ENCODE peak calls at places on chromosome 13, in ten cellular contexts. J is T-helper 9 cell; Z is anterior cingulate cortex; G is GM18507; K is tibial nerve; S is stimulated activated CD8-positive, alpha-beta memory T cell treated with anti-CD3 and anti-CD28 coated beads, Interleukin-12 subunit alpha, Interleukin-12 subunit beta, amount 100 ng/mL, for 4 hours; R is NAMALWA; N is adrenal gland; V is NCI-H187; L is stimulated activated effector memory CD8-positive, alpha-beta T cell treated with anti-CD3 and anti-CD28 coated beads, Interleukin-12 subunit alpha, Interleukin-12 subunit beta, amount 100 ng/mL, for 72 hours. O is an unnamed sample.

GRCh38 chr13:29903524-29903923 is 53.1 kb upstream of the UBL3 start:
- DNase-seq in J (no peak), Z (no peak), G (no peak), K (no peak), S (no peak), R (no peak), N (no peak), V (no peak), L (no peak), O (no peak)

GRCh38 chr13:45691667-45692066 is 10.5 kb upstream of the CBY2 start:
- DNase-seq in J (no peak), Z (no peak), G (no peak), K (no peak), S (no peak), R (no peak), N (no peak), V (no peak), L (no peak), O (no peak)

GRCh38 chr13:40762849-40763248 is 8.1 kb downstream of the MRPS31 start:
- DNase-seq in J (no peak), Z (no peak), G (no peak), K (no peak), S (no peak), R (no peak), N (no peak), V (no peak), L (no peak), O (no peak)

GRCh38 chr13:30165791-30166190 is 141.6 kb downstream of the KATNAL1 start:
- DNase-seq in J (no peak), Z (no peak), G (no peak), K (peak; percentile 20), S (no peak), R (no peak), N (no peak), V (no peak), L (no peak), O (no peak)

GRCh38 chr13:75934889-75935288 is 298.8 kb downstream of the LMO7 start:
- DNase-seq in J (no peak), Z (no peak), G (no peak), K (no peak), S (no peak), R (no peak), N (no peak), V (no peak), L (no peak), O (no peak)

GRCh38 chr13:48838193-48839000 is 137.3 kb upstream of the FNDC3A start:
- DNase-seq in J (no peak), Z (no peak), G (no peak), K (no peak), S (no peak), R (no peak), N (no peak), V (no peak), L (no peak), O (no peak)

GRCh38 chr13:94362411-94362909 is 117.0 kb downstream of the DCT start:
- DNase-seq in J (peak; percentile 34), Z (no peak), G (peak; percentile 54), K (peak; percentile 81), S (peak; percentile 26), R (peak; percentile 95), N (peak; percentile 72), V (peak; percentile 67), L (peak; percentile 25), O (peak; percentile 33)

GRCh38 chr13:74641586-74641985 is 507.4 kb upstream of the KLF12 start:
- DNase-seq in J (no peak), Z (no peak), G (no peak), K (no peak), S (no peak), R (no peak), N (no peak), V (no peak), L (no peak), O (no peak)

GRCh38 chr13:105165449-105166125 is 1369.9 kb downstream of the EFNB2 start:
- DNase-seq in J (no peak), Z (no peak), G (no peak), K (no peak), S (no peak), R (no peak), N (no peak), V (no peak), L (no peak), O (no peak)

GRCh38 chr13:113122571-113123225 is at the start of gene F10:
- DNase-seq in J (no peak), Z (no peak), G (no peak), K (peak; percentile 61), S (no peak), R (no peak), N (peak; percentile 52), V (no peak), L (no peak), O (peak; percentile 97)

GRCh38 chr13:113981201-113981605 is 7.3 kb upstream of the C13orf46 start:
- DNase-seq in J (no peak), Z (no peak), G (no peak), K (peak; percentile 73), S (no peak), R (no peak), N (no peak), V (peak; percentile 98), L (no peak), O (no peak)

GRCh38 chr13:112741185-112741755 is 51.4 kb downstream of the ATP11A start:
- DNase-seq in J (no peak), Z (no peak), G (no peak), K (no peak), S (no peak), R (no peak), N (no peak), V (no peak), L (no peak), O (no peak)

GRCh38 chr13:111502957-111503356 is 182.5 kb downstream of the TEX29 start:
- DNase-seq in J (no peak), Z (no peak), G (no peak), K (no peak), S (no peak), R (no peak), N (no peak), V (no peak), L (no peak), O (no peak)

GRCh38 chr13:23506821-23507210 is 63.4 kb upstream of the TNFRSF19 start:
- DNase-seq in J (no peak), Z (no peak), G (no peak), K (no peak), S (no peak), R (no peak), N (no peak), V (no peak), L (no peak), O (no peak)

GRCh38 chr13:32940601-32941000 is 75.6 kb upstream of the KL start:
- DNase-seq in J (no peak), Z (no peak), G (no peak), K (peak; percentile 6), S (no peak), R (no peak), N (peak; percentile 27), V (no peak), L (no peak), O (no peak)

GRCh38 chr13:33879044-33879596 is 61.2 kb downstream of the RFC3 start:
- DNase-seq in J (no peak), Z (no peak), G (no peak), K (no peak), S (no peak), R (no peak), N (no peak), V (no peak), L (no peak), O (no peak)

GRCh38 chr13:107361666-107362065 is 793.7 kb upstream of the ARGLU1 start:
- DNase-seq in J (no peak), Z (no peak), G (no peak), K (no peak), S (no peak), R (no peak), N (no peak), V (no peak), L (no peak), O (no peak)

GRCh38 chr13:77529501-77529840 is 6.0 kb upstream of the SCEL start:
- DNase-seq in J (no peak), Z (no peak), G (no peak), K (no peak), S (no peak), R (no peak), N (no peak), V (no peak), L (no peak), O (no peak)

GRCh38 chr13:31352467-31352866 is 152.7 kb downstream of the B3GLCT start:
- DNase-seq in J (no peak), Z (no peak), G (no peak), K (no peak), S (no peak), R (no peak), N (no peak), V (no peak), L (no peak), O (no peak)

GRCh38 chr13:80463673-80464352 is 122.9 kb upstream of the SPRY2 start:
- DNase-seq in J (no peak), Z (no peak), G (no peak), K (peak; percentile 26), S (no peak), R (no peak), N (no peak), V (no peak), L (no peak), O (no peak)

GRCh38 chr13:51221674-51222509 is at the start of gene FAM124A:
- DNase-seq in J (no peak), Z (no peak), G (peak; percentile 20), K (peak; percentile 9), S (peak; percentile 10), R (peak; percentile 63), N (peak; percentile 37), V (no peak), L (peak; percentile 36), O (peak; percentile 58)

GRCh38 chr13:59706101-59706976 is 457.4 kb downstream of the DIAPH3 start:
- DNase-seq in J (no peak), Z (no peak), G (no peak), K (no peak), S (no peak), R (no peak), N (no peak), V (no peak), L (no peak), O (no peak)

GRCh38 chr13:42626461-42626860 is 52.5 kb downstream of the TNFSF11 start:
- DNase-seq in J (no peak), Z (no peak), G (no peak), K (no peak), S (no peak), R (no peak), N (no peak), V (no peak), L (no peak), O (no peak)

GRCh38 chr13:23617551-23618014 is 47.4 kb downstream of the TNFRSF19 start:
- DNase-seq in J (no peak), Z (no peak), G (no peak), K (no peak), S (no peak), R (no peak), N (no peak), V (no peak), L (no peak), O (no peak)

GRCh38 chr13:23462815-23463559 is 29.5 kb upstream of the SACS start:
- DNase-seq in J (no peak), Z (no peak), G (no peak), K (no peak), S (no peak), R (no peak), N (no peak), V (no peak), L (no peak), O (no peak)